ENCODE peak calls at places on chromosome 16, in six cellular contexts. One of them, this sample, is unnamed.

GRCh38 chr16:55494994-55495421 is 13.9 kb upstream of the LPCAT2 start:
- DNase-seq in stimulated activated CD8-positive, alpha-beta memory T cell treated with anti-CD3 and anti-CD28 coated beads, Interleukin-7, amount 100 ng/mL, for 1 hour: no peak
- DNase-seq in ELR: peak
- DNase-seq in substantia nigra: peak
- DNase-seq in NCI-H510A: no peak
- DNase-seq in MV-4-11: peak
- DNase-seq in this sample: peak

GRCh38 chr16:4115941-4116327 is 308 bp downstream of the ADCY9 start:
- DNase-seq in NCI-H510A: no peak
- DNase-seq in stimulated activated CD8-positive, alpha-beta memory T cell treated with anti-CD3 and anti-CD28 coated beads, Interleukin-7, amount 100 ng/mL, for 1 hour: no peak
- DNase-seq in MV-4-11: no peak
- DNase-seq in ELR: no peak
- DNase-seq in substantia nigra: no peak
- DNase-seq in this sample: no peak

GRCh38 chr16:13833510-13833909 is 86.4 kb upstream of the ERCC4 start:
- DNase-seq in MV-4-11: no peak
- DNase-seq in substantia nigra: no peak
- DNase-seq in stimulated activated CD8-positive, alpha-beta memory T cell treated with anti-CD3 and anti-CD28 coated beads, Interleukin-7, amount 100 ng/mL, for 1 hour: no peak
- DNase-seq in NCI-H510A: no peak
- DNase-seq in ELR: no peak
- DNase-seq in this sample: no peak

GRCh38 chr16:67563708-67564468 is 1.6 kb downstream of the CTCF start:
- DNase-seq in MV-4-11: peak
- DNase-seq in NCI-H510A: no peak
- DNase-seq in stimulated activated CD8-positive, alpha-beta memory T cell treated with anti-CD3 and anti-CD28 coated beads, Interleukin-7, amount 100 ng/mL, for 1 hour: no peak
- DNase-seq in substantia nigra: no peak
- DNase-seq in ELR: peak
- DNase-seq in this sample: peak

GRCh38 chr16:1173778-1174451 is 21.0 kb downstream of the CACNA1H start:
- DNase-seq in substantia nigra: no peak
- DNase-seq in ELR: no peak
- DNase-seq in MV-4-11: no peak
- DNase-seq in NCI-H510A: no peak
- DNase-seq in stimulated activated CD8-positive, alpha-beta memory T cell treated with anti-CD3 and anti-CD28 coated beads, Interleukin-7, amount 100 ng/mL, for 1 hour: no peak
- DNase-seq in this sample: no peak

GRCh38 chr16:1344499-1344898 is 7.2 kb downstream of the TSR3 start:
- DNase-seq in NCI-H510A: no peak
- DNase-seq in stimulated activated CD8-positive, alpha-beta memory T cell treated with anti-CD3 and anti-CD28 coated beads, Interleukin-7, amount 100 ng/mL, for 1 hour: no peak
- DNase-seq in ELR: no peak
- DNase-seq in substantia nigra: no peak
- DNase-seq in MV-4-11: no peak
- DNase-seq in this sample: no peak

GRCh38 chr16:76502555-76502954 is 225.4 kb downstream of the CNTNAP4 start:
- DNase-seq in NCI-H510A: no peak
- DNase-seq in ELR: no peak
- DNase-seq in stimulated activated CD8-positive, alpha-beta memory T cell treated with anti-CD3 and anti-CD28 coated beads, Interleukin-7, amount 100 ng/mL, for 1 hour: no peak
- DNase-seq in MV-4-11: no peak
- DNase-seq in substantia nigra: no peak
- DNase-seq in this sample: no peak

GRCh38 chr16:22663389-22664064 is 150.4 kb upstream of the HS3ST2 start:
- DNase-seq in substantia nigra: no peak
- DNase-seq in NCI-H510A: no peak
- DNase-seq in ELR: no peak
- DNase-seq in stimulated activated CD8-positive, alpha-beta memory T cell treated with anti-CD3 and anti-CD28 coated beads, Interleukin-7, amount 100 ng/mL, for 1 hour: no peak
- DNase-seq in MV-4-11: no peak
- DNase-seq in this sample: no peak

GRCh38 chr16:81640681-81641070 is 138.4 kb upstream of the PLCG2 start:
- DNase-seq in ELR: no peak
- DNase-seq in NCI-H510A: no peak
- DNase-seq in MV-4-11: no peak
- DNase-seq in stimulated activated CD8-positive, alpha-beta memory T cell treated with anti-CD3 and anti-CD28 coated beads, Interleukin-7, amount 100 ng/mL, for 1 hour: no peak
- DNase-seq in substantia nigra: no peak
- DNase-seq in this sample: no peak

GRCh38 chr16:55710466-55710865 is 54.7 kb downstream of the SLC6A2 start:
- DNase-seq in substantia nigra: no peak
- DNase-seq in MV-4-11: no peak
- DNase-seq in stimulated activated CD8-positive, alpha-beta memory T cell treated with anti-CD3 and anti-CD28 coated beads, Interleukin-7, amount 100 ng/mL, for 1 hour: no peak
- DNase-seq in ELR: no peak
- DNase-seq in NCI-H510A: no peak
- DNase-seq in this sample: no peak

GRCh38 chr16:31438414-31438813 is 4.2 kb downstream of the ZNF843 start:
- DNase-seq in ELR: no peak
- DNase-seq in MV-4-11: no peak
- DNase-seq in NCI-H510A: no peak
- DNase-seq in substantia nigra: no peak
- DNase-seq in stimulated activated CD8-positive, alpha-beta memory T cell treated with anti-CD3 and anti-CD28 coated beads, Interleukin-7, amount 100 ng/mL, for 1 hour: no peak
- DNase-seq in this sample: no peak